ENCODE peak calls at places on chromosomes 7 and 10, in seven cellular contexts. One of them, this sample, is unnamed.

GRCh38 chr7:127119517-127119916 is 133.2 kb downstream of the GRM8 start:
- DNase-seq in trophoblast cell: no peak
- DNase-seq in H9: no peak
- DNase-seq in IMR-90: no peak
- DNase-seq in mesenchymal stem cell: no peak
- DNase-seq in mesendoderm: no peak
- DNase-seq in H1: no peak
- DNase-seq in this sample: no peak

GRCh38 chr7:139054101-139054500 is 18.3 kb upstream of the ZC3HAV1L start:
- DNase-seq in mesenchymal stem cell: no peak
- DNase-seq in trophoblast cell: no peak
- DNase-seq in mesendoderm: no peak
- DNase-seq in H1: no peak
- DNase-seq in IMR-90: no peak
- DNase-seq in H9: no peak
- DNase-seq in this sample: no peak

GRCh38 chr10:81108516-81109199 is 571.0 kb downstream of the SH2D4B start:
- DNase-seq in IMR-90: peak; percentile 3
- DNase-seq in trophoblast cell: no peak
- DNase-seq in mesenchymal stem cell: peak; percentile 42
- DNase-seq in H1: no peak
- DNase-seq in H9: no peak
- DNase-seq in mesendoderm: peak; percentile 8
- DNase-seq in this sample: no peak

GRCh38 chr10:116817780-116818343 is 31.4 kb upstream of the ENO4 start:
- DNase-seq in H9: no peak
- DNase-seq in H1: no peak
- DNase-seq in IMR-90: no peak
- DNase-seq in mesenchymal stem cell: no peak
- DNase-seq in mesendoderm: no peak
- DNase-seq in trophoblast cell: no peak
- DNase-seq in this sample: no peak

GRCh38 chr7:68250143-68250542 is 1253.5 kb downstream of the TYW1 start:
- DNase-seq in H9: peak; percentile 28
- DNase-seq in trophoblast cell: no peak
- DNase-seq in mesenchymal stem cell: no peak
- DNase-seq in IMR-90: no peak
- DNase-seq in mesendoderm: peak; percentile 11
- DNase-seq in H1: no peak
- DNase-seq in this sample: no peak

GRCh38 chr7:95478139-95479037 is 7.4 kb upstream of the ASB4 start:
- DNase-seq in mesendoderm: peak; percentile 56
- DNase-seq in mesenchymal stem cell: no peak
- DNase-seq in trophoblast cell: peak; percentile 28
- DNase-seq in H9: peak; percentile 41
- DNase-seq in H1: no peak
- DNase-seq in IMR-90: peak; percentile 30
- DNase-seq in this sample: no peak

GRCh38 chr10:75358835-75359421 is 42.6 kb downstream of the ZNF503 start:
- DNase-seq in H1: no peak
- DNase-seq in mesendoderm: peak; percentile 63
- DNase-seq in H9: no peak
- DNase-seq in mesenchymal stem cell: peak; percentile 70
- DNase-seq in IMR-90: peak; percentile 82
- DNase-seq in trophoblast cell: peak; percentile 84
- DNase-seq in this sample: no peak

GRCh38 chr10:63161592-63161991 is 28.5 kb downstream of the NRBF2 start:
- DNase-seq in trophoblast cell: no peak
- DNase-seq in H1: no peak
- DNase-seq in IMR-90: no peak
- DNase-seq in mesenchymal stem cell: no peak
- DNase-seq in mesendoderm: no peak
- DNase-seq in H9: no peak
- DNase-seq in this sample: no peak

GRCh38 chr7:5396542-5396941 is 27.1 kb downstream of the TNRC18 start:
- DNase-seq in mesendoderm: no peak
- DNase-seq in H1: no peak
- DNase-seq in H9: no peak
- DNase-seq in IMR-90: no peak
- DNase-seq in trophoblast cell: peak; percentile 55
- DNase-seq in mesenchymal stem cell: peak; percentile 28
- DNase-seq in this sample: no peak

GRCh38 chr7:146414373-146414772 is 297.8 kb downstream of the CNTNAP2 start:
- DNase-seq in IMR-90: no peak
- DNase-seq in mesendoderm: peak; percentile 19
- DNase-seq in mesenchymal stem cell: no peak
- DNase-seq in H9: peak; percentile 29
- DNase-seq in H1: no peak
- DNase-seq in trophoblast cell: no peak
- DNase-seq in this sample: no peak

GRCh38 chr10:71234970-71235681 is 22.8 kb downstream of the UNC5B start:
- DNase-seq in mesenchymal stem cell: peak; percentile 92
- DNase-seq in mesendoderm: peak; percentile 87
- DNase-seq in H1: no peak
- DNase-seq in trophoblast cell: no peak
- DNase-seq in H9: no peak
- DNase-seq in IMR-90: peak; percentile 49
- DNase-seq in this sample: no peak

GRCh38 chr7:29105191-29105590 is 41.1 kb downstream of the CPVL start:
- DNase-seq in H1: no peak
- DNase-seq in IMR-90: no peak
- DNase-seq in mesendoderm: no peak
- DNase-seq in mesenchymal stem cell: no peak
- DNase-seq in H9: no peak
- DNase-seq in trophoblast cell: no peak
- DNase-seq in this sample: no peak

GRCh38 chr10:124339951-124340760 is 78.6 kb downstream of the OAT start:
- DNase-seq in mesenchymal stem cell: peak; percentile 99
- DNase-seq in H1: no peak
- DNase-seq in trophoblast cell: peak; percentile 91
- DNase-seq in mesendoderm: no peak
- DNase-seq in H9: peak; percentile 18
- DNase-seq in IMR-90: peak; percentile 64
- DNase-seq in this sample: no peak

GRCh38 chr10:106722524-106722923 is 442.0 kb downstream of the SORCS1 start:
- DNase-seq in mesenchymal stem cell: no peak
- DNase-seq in H1: no peak
- DNase-seq in trophoblast cell: no peak
- DNase-seq in H9: no peak
- DNase-seq in mesendoderm: peak; percentile 12
- DNase-seq in IMR-90: no peak
- DNase-seq in this sample: no peak

GRCh38 chr10:131421381-131421780 is 109.9 kb upstream of the TCERG1L start:
- DNase-seq in H1: no peak
- DNase-seq in mesendoderm: no peak
- DNase-seq in H9: no peak
- DNase-seq in trophoblast cell: no peak
- DNase-seq in IMR-90: no peak
- DNase-seq in mesenchymal stem cell: no peak
- DNase-seq in this sample: no peak

GRCh38 chr10:118783776-118784542 is 29.2 kb upstream of the CACUL1 start:
- DNase-seq in IMR-90: no peak
- DNase-seq in mesenchymal stem cell: no peak
- DNase-seq in H1: no peak
- DNase-seq in H9: no peak
- DNase-seq in trophoblast cell: no peak
- DNase-seq in mesendoderm: no peak
- DNase-seq in this sample: no peak

GRCh38 chr10:21125471-21126228 is 228.5 kb upstream of the NEBL start:
- DNase-seq in trophoblast cell: no peak
- DNase-seq in H1: no peak
- DNase-seq in H9: no peak
- DNase-seq in mesenchymal stem cell: no peak
- DNase-seq in IMR-90: no peak
- DNase-seq in mesendoderm: no peak
- DNase-seq in this sample: no peak

GRCh38 chr7:129855935-129856717 is 96.6 kb downstream of the UBE2H start:
- DNase-seq in mesendoderm: no peak
- DNase-seq in mesenchymal stem cell: no peak
- DNase-seq in H9: no peak
- DNase-seq in H1: no peak
- DNase-seq in IMR-90: no peak
- DNase-seq in trophoblast cell: no peak
- DNase-seq in this sample: no peak

GRCh38 chr10:92407305-92408016 is 116.5 kb downstream of the MARCHF5 start:
- DNase-seq in mesenchymal stem cell: no peak
- DNase-seq in trophoblast cell: peak; percentile 14
- DNase-seq in H9: no peak
- DNase-seq in mesendoderm: peak; percentile 36
- DNase-seq in IMR-90: no peak
- DNase-seq in H1: no peak
- DNase-seq in this sample: no peak

GRCh38 chr7:88254721-88255120 is 34.9 kb upstream of the SRI start:
- DNase-seq in trophoblast cell: peak; percentile 85
- DNase-seq in H9: no peak
- DNase-seq in IMR-90: no peak
- DNase-seq in mesenchymal stem cell: no peak
- DNase-seq in mesendoderm: no peak
- DNase-seq in H1: no peak
- DNase-seq in this sample: no peak

GRCh38 chr7:124791426-124791825 is 25.8 kb upstream of the GPR37 start:
- DNase-seq in IMR-90: no peak
- DNase-seq in H9: no peak
- DNase-seq in mesenchymal stem cell: no peak
- DNase-seq in trophoblast cell: peak; percentile 98
- DNase-seq in H1: no peak
- DNase-seq in mesendoderm: no peak
- DNase-seq in this sample: no peak

GRCh38 chr10:80158598-80159127 is 26.1 kb downstream of the PLAC9 start:
- DNase-seq in H1: no peak
- DNase-seq in H9: no peak
- DNase-seq in mesenchymal stem cell: peak; percentile 98
- DNase-seq in trophoblast cell: peak; percentile 76
- DNase-seq in IMR-90: peak; percentile 99
- DNase-seq in mesendoderm: peak; percentile 38
- DNase-seq in this sample: no peak

GRCh38 chr7:106424476-106425016 is 139.8 kb upstream of the NAMPT start:
- DNase-seq in mesendoderm: no peak
- DNase-seq in mesenchymal stem cell: no peak
- DNase-seq in H9: no peak
- DNase-seq in trophoblast cell: peak; percentile 72
- DNase-seq in IMR-90: no peak
- DNase-seq in H1: no peak
- DNase-seq in this sample: no peak

GRCh38 chr7:75905785-75906604 is 9.0 kb upstream of the POR start:
- DNase-seq in H1: peak; percentile 67
- DNase-seq in IMR-90: peak; percentile 64
- DNase-seq in H9: peak; percentile 75
- DNase-seq in trophoblast cell: peak; percentile 99
- DNase-seq in mesendoderm: peak; percentile 55
- DNase-seq in mesenchymal stem cell: peak; percentile 84
- DNase-seq in this sample: peak; percentile 65

GRCh38 chr7:115802415-115802814 is 228.1 kb downstream of the TFEC start:
- DNase-seq in trophoblast cell: no peak
- DNase-seq in H9: no peak
- DNase-seq in IMR-90: no peak
- DNase-seq in H1: no peak
- DNase-seq in mesendoderm: no peak
- DNase-seq in mesenchymal stem cell: no peak
- DNase-seq in this sample: no peak

GRCh38 chr7:95246935-95247370 is 77.4 kb downstream of the PON1 start:
- DNase-seq in trophoblast cell: peak; percentile 87
- DNase-seq in H9: peak; percentile 59
- DNase-seq in mesenchymal stem cell: peak; percentile 76
- DNase-seq in IMR-90: peak; percentile 62
- DNase-seq in mesendoderm: peak; percentile 88
- DNase-seq in H1: peak; percentile 51
- DNase-seq in this sample: peak; percentile 75

GRCh38 chr10:69229565-69229886 is 9.4 kb downstream of the HKDC1 start:
- DNase-seq in mesenchymal stem cell: no peak
- DNase-seq in mesendoderm: no peak
- DNase-seq in IMR-90: no peak
- DNase-seq in trophoblast cell: no peak
- DNase-seq in H9: no peak
- DNase-seq in H1: no peak
- DNase-seq in this sample: no peak

GRCh38 chr7:154857240-154857639 is 145.7 kb downstream of the PAXIP1 start:
- DNase-seq in IMR-90: no peak
- DNase-seq in mesenchymal stem cell: no peak
- DNase-seq in H1: no peak
- DNase-seq in H9: no peak
- DNase-seq in trophoblast cell: no peak
- DNase-seq in mesendoderm: no peak
- DNase-seq in this sample: no peak

GRCh38 chr10:48522011-48522765 is 82.7 kb downstream of the ARHGAP22 start:
- DNase-seq in IMR-90: no peak
- DNase-seq in trophoblast cell: no peak
- DNase-seq in mesenchymal stem cell: no peak
- DNase-seq in mesendoderm: no peak
- DNase-seq in H9: no peak
- DNase-seq in H1: peak; percentile 27
- DNase-seq in this sample: no peak

GRCh38 chr10:78905015-78905939 is 163.5 kb upstream of the ZMIZ1 start:
- DNase-seq in mesenchymal stem cell: no peak
- DNase-seq in H1: peak; percentile 37
- DNase-seq in IMR-90: no peak
- DNase-seq in H9: peak; percentile 19
- DNase-seq in mesendoderm: no peak
- DNase-seq in trophoblast cell: no peak
- DNase-seq in this sample: no peak
- H2BK5ac ChIP-seq in mesenchymal stem cell: no peak overlapping the region
- H2BK5ac ChIP-seq in H1: no peak overlapping the region
- H2BK5ac ChIP-seq in IMR-90: no peak overlapping the region
- H2BK5ac ChIP-seq in H9: no peak overlapping the region
- H2BK5ac ChIP-seq in mesendoderm: no peak overlapping the region
- H2BK5ac ChIP-seq in trophoblast cell: no peak overlapping the region
- H2BK5ac ChIP-seq in this sample: no peak overlapping the region

GRCh38 chr10:72261323-72262018 is 12.3 kb upstream of the DDIT4 start:
- DNase-seq in mesenchymal stem cell: no peak
- DNase-seq in trophoblast cell: peak; percentile 19
- DNase-seq in IMR-90: no peak
- DNase-seq in mesendoderm: peak; percentile 83
- DNase-seq in H9: no peak
- DNase-seq in H1: no peak
- DNase-seq in this sample: no peak
- H2BK5ac ChIP-seq in mesenchymal stem cell: peak overlapping the region; percentile 94
- H2BK5ac ChIP-seq in trophoblast cell: peak overlapping the region; percentile 88
- H2BK5ac ChIP-seq in IMR-90: peak overlapping the region; percentile 98
- H2BK5ac ChIP-seq in mesendoderm: peak overlapping the region; percentile 79
- H2BK5ac ChIP-seq in H9: no peak overlapping the region
- H2BK5ac ChIP-seq in H1: peak overlapping the region; percentile 96
- H2BK5ac ChIP-seq in this sample: peak overlapping the region; percentile 83

GRCh38 chr7:105257338-105257737 is 131.4 kb downstream of the SRPK2 start:
- DNase-seq in mesendoderm: no peak
- DNase-seq in IMR-90: no peak
- DNase-seq in mesenchymal stem cell: no peak
- DNase-seq in H1: no peak
- DNase-seq in trophoblast cell: no peak
- DNase-seq in H9: no peak
- DNase-seq in this sample: no peak
- H2BK5ac ChIP-seq in mesendoderm: no peak overlapping the region
- H2BK5ac ChIP-seq in IMR-90: no peak overlapping the region
- H2BK5ac ChIP-seq in mesenchymal stem cell: no peak overlapping the region
- H2BK5ac ChIP-seq in H1: no peak overlapping the region
- H2BK5ac ChIP-seq in trophoblast cell: no peak overlapping the region
- H2BK5ac ChIP-seq in H9: no peak overlapping the region
- H2BK5ac ChIP-seq in this sample: no peak overlapping the region

GRCh38 chr7:112714917-112715316 is 75.3 kb downstream of the TMEM168 start:
- DNase-seq in trophoblast cell: no peak
- DNase-seq in IMR-90: no peak
- DNase-seq in H9: no peak
- DNase-seq in mesendoderm: no peak
- DNase-seq in H1: no peak
- DNase-seq in mesenchymal stem cell: no peak
- DNase-seq in this sample: no peak
- H2BK5ac ChIP-seq in trophoblast cell: no peak overlapping the region
- H2BK5ac ChIP-seq in IMR-90: no peak overlapping the region
- H2BK5ac ChIP-seq in H9: no peak overlapping the region
- H2BK5ac ChIP-seq in mesendoderm: no peak overlapping the region
- H2BK5ac ChIP-seq in H1: no peak overlapping the region
- H2BK5ac ChIP-seq in mesenchymal stem cell: no peak overlapping the region
- H2BK5ac ChIP-seq in this sample: no peak overlapping the region